ENCODE peak calls at places on chromosomes 11 and 22, in five cellular contexts. One of them, this sample, is unnamed.
A peak's percentile ranks its signal among the peaks of the same experiment; 100 is the strongest.

GRCh38 chr11:3021125-3021524 is 29.0 kb upstream of the NAP1L4 start:
- DNase-seq in SJSA1: no peak
- DNase-seq in body of pancreas: peak; percentile 84
- DNase-seq in cardiac muscle cell: peak; percentile 64
- DNase-seq in CD8-positive, alpha-beta T cell: no peak
- DNase-seq in this sample: peak; percentile 68

GRCh38 chr11:64100345-64100744 is 64.6 kb downstream of the FLRT1 start:
- DNase-seq in SJSA1: no peak
- DNase-seq in body of pancreas: no peak
- DNase-seq in cardiac muscle cell: no peak
- DNase-seq in CD8-positive, alpha-beta T cell: no peak
- DNase-seq in this sample: no peak

GRCh38 chr11:3909901-3910300 is 54.4 kb downstream of the STIM1 start:
- DNase-seq in cardiac muscle cell: no peak
- DNase-seq in body of pancreas: no peak
- DNase-seq in SJSA1: no peak
- DNase-seq in CD8-positive, alpha-beta T cell: no peak
- DNase-seq in this sample: no peak

GRCh38 chr11:35529971-35530495 is 4.6 kb upstream of the PAMR1 start:
- DNase-seq in cardiac muscle cell: no peak
- DNase-seq in body of pancreas: peak; percentile 41
- DNase-seq in CD8-positive, alpha-beta T cell: no peak
- DNase-seq in SJSA1: peak; percentile 87
- DNase-seq in this sample: no peak

GRCh38 chr11:126317681-126318641 is 14.1 kb downstream of the DCPS start:
- DNase-seq in cardiac muscle cell: no peak
- DNase-seq in CD8-positive, alpha-beta T cell: no peak
- DNase-seq in SJSA1: peak; percentile 67
- DNase-seq in body of pancreas: peak; percentile 55
- DNase-seq in this sample: peak; percentile 64

GRCh38 chr11:125398994-125399638 is 96.9 kb downstream of the FEZ1 start:
- DNase-seq in CD8-positive, alpha-beta T cell: no peak
- DNase-seq in SJSA1: no peak
- DNase-seq in cardiac muscle cell: no peak
- DNase-seq in body of pancreas: no peak
- DNase-seq in this sample: no peak

GRCh38 chr11:46285594-46286033 is 8.2 kb downstream of the CREB3L1 start:
- DNase-seq in cardiac muscle cell: no peak
- DNase-seq in SJSA1: no peak
- DNase-seq in CD8-positive, alpha-beta T cell: no peak
- DNase-seq in body of pancreas: no peak
- DNase-seq in this sample: no peak

GRCh38 chr22:47550524-47551437 is 788.3 kb downstream of the TBC1D22A start:
- DNase-seq in body of pancreas: no peak
- DNase-seq in cardiac muscle cell: no peak
- DNase-seq in SJSA1: no peak
- DNase-seq in CD8-positive, alpha-beta T cell: no peak
- DNase-seq in this sample: no peak

GRCh38 chr11:46291441-46292143 is 14.1 kb downstream of the CREB3L1 start:
- DNase-seq in cardiac muscle cell: peak; percentile 31
- DNase-seq in SJSA1: peak; percentile 87
- DNase-seq in CD8-positive, alpha-beta T cell: no peak
- DNase-seq in body of pancreas: no peak
- DNase-seq in this sample: peak; percentile 45

GRCh38 chr11:73314121-73314948 is 6.3 kb downstream of the ARHGEF17 start:
- DNase-seq in CD8-positive, alpha-beta T cell: no peak
- DNase-seq in cardiac muscle cell: peak; percentile 81
- DNase-seq in body of pancreas: no peak
- DNase-seq in SJSA1: no peak
- DNase-seq in this sample: peak; percentile 88

GRCh38 chr11:128509990-128510389 is 77.4 kb downstream of the ETS1 start:
- DNase-seq in SJSA1: no peak
- DNase-seq in body of pancreas: no peak
- DNase-seq in CD8-positive, alpha-beta T cell: no peak
- DNase-seq in cardiac muscle cell: no peak
- DNase-seq in this sample: no peak

GRCh38 chr11:114040706-114041211 is 18.8 kb upstream of the ZBTB16 start:
- DNase-seq in SJSA1: no peak
- DNase-seq in cardiac muscle cell: no peak
- DNase-seq in body of pancreas: no peak
- DNase-seq in CD8-positive, alpha-beta T cell: no peak
- DNase-seq in this sample: peak; percentile 84

GRCh38 chr11:26778000-26778757 is 56.3 kb upstream of the SLC5A12 start:
- DNase-seq in SJSA1: no peak
- DNase-seq in CD8-positive, alpha-beta T cell: no peak
- DNase-seq in cardiac muscle cell: no peak
- DNase-seq in body of pancreas: no peak
- DNase-seq in this sample: no peak

GRCh38 chr22:20862540-20862939 is 3.7 kb downstream of the SNAP29 start:
- DNase-seq in SJSA1: no peak
- DNase-seq in CD8-positive, alpha-beta T cell: no peak
- DNase-seq in body of pancreas: no peak
- DNase-seq in cardiac muscle cell: no peak
- DNase-seq in this sample: no peak

GRCh38 chr11:61429346-61429690 is 457 bp downstream of the CPSF7 start:
- DNase-seq in CD8-positive, alpha-beta T cell: peak; percentile 39
- DNase-seq in SJSA1: no peak
- DNase-seq in body of pancreas: peak; percentile 51
- DNase-seq in cardiac muscle cell: peak; percentile 95
- DNase-seq in this sample: peak; percentile 88

GRCh38 chr11:11263238-11264030 is 89.6 kb downstream of the CSNK2A3 start:
- DNase-seq in body of pancreas: peak; percentile 35
- DNase-seq in CD8-positive, alpha-beta T cell: no peak
- DNase-seq in cardiac muscle cell: no peak
- DNase-seq in SJSA1: no peak
- DNase-seq in this sample: no peak

GRCh38 chr11:40294343-40294723 is 1165.1 kb downstream of the LRRC4C start:
- DNase-seq in cardiac muscle cell: no peak
- DNase-seq in CD8-positive, alpha-beta T cell: no peak
- DNase-seq in body of pancreas: no peak
- DNase-seq in SJSA1: no peak
- DNase-seq in this sample: no peak

GRCh38 chr11:86672007-86672621 is at the start of gene ME3:
- DNase-seq in CD8-positive, alpha-beta T cell: no peak
- DNase-seq in cardiac muscle cell: peak; percentile 49
- DNase-seq in SJSA1: peak; percentile 46
- DNase-seq in body of pancreas: peak; percentile 80
- DNase-seq in this sample: peak; percentile 70

GRCh38 chr11:117259417-117259816 is 26.9 kb downstream of the RNF214 start:
- DNase-seq in SJSA1: peak; percentile 57
- DNase-seq in body of pancreas: no peak
- DNase-seq in CD8-positive, alpha-beta T cell: no peak
- DNase-seq in cardiac muscle cell: no peak
- DNase-seq in this sample: no peak

GRCh38 chr11:64153831-64154230 is 12.1 kb downstream of the MACROD1 start:
- DNase-seq in body of pancreas: no peak
- DNase-seq in cardiac muscle cell: no peak
- DNase-seq in CD8-positive, alpha-beta T cell: no peak
- DNase-seq in SJSA1: no peak
- DNase-seq in this sample: no peak

GRCh38 chr22:38735465-38736256 is 20.1 kb downstream of the SUN2 start:
- DNase-seq in cardiac muscle cell: no peak
- DNase-seq in SJSA1: no peak
- DNase-seq in body of pancreas: no peak
- DNase-seq in CD8-positive, alpha-beta T cell: no peak
- DNase-seq in this sample: no peak

GRCh38 chr11:91433284-91434010 is 791.2 kb upstream of the FAT3 start:
- DNase-seq in body of pancreas: no peak
- DNase-seq in CD8-positive, alpha-beta T cell: no peak
- DNase-seq in cardiac muscle cell: no peak
- DNase-seq in SJSA1: no peak
- DNase-seq in this sample: no peak

GRCh38 chr22:44730034-44730433 is 22.3 kb upstream of the ARHGAP8 start:
- DNase-seq in SJSA1: no peak
- DNase-seq in body of pancreas: no peak
- DNase-seq in cardiac muscle cell: no peak
- DNase-seq in CD8-positive, alpha-beta T cell: no peak
- DNase-seq in this sample: no peak
- H3K27ac ChIP-seq in SJSA1: no peak overlapping the region
- H3K27ac ChIP-seq in body of pancreas: no peak overlapping the region
- H3K27ac ChIP-seq in cardiac muscle cell: no peak overlapping the region
- H3K27ac ChIP-seq in CD8-positive, alpha-beta T cell: no peak overlapping the region
- H3K27ac ChIP-seq in this sample: peak overlapping the region; percentile 74

GRCh38 chr11:69361466-69361865 is 67.5 kb downstream of the MYEOV start:
- DNase-seq in SJSA1: no peak
- DNase-seq in CD8-positive, alpha-beta T cell: no peak
- DNase-seq in cardiac muscle cell: no peak
- DNase-seq in body of pancreas: no peak
- DNase-seq in this sample: no peak

GRCh38 chr11:69360606-69361005 is 66.7 kb downstream of the MYEOV start:
- DNase-seq in SJSA1: no peak
- DNase-seq in body of pancreas: no peak
- DNase-seq in CD8-positive, alpha-beta T cell: no peak
- DNase-seq in cardiac muscle cell: no peak
- DNase-seq in this sample: no peak

GRCh38 chr11:69359735-69360470 is 65.9 kb downstream of the MYEOV start:
- DNase-seq in SJSA1: no peak
- DNase-seq in body of pancreas: no peak
- DNase-seq in CD8-positive, alpha-beta T cell: no peak
- DNase-seq in cardiac muscle cell: no peak
- DNase-seq in this sample: no peak

GRCh38 chr11:69362315-69362714 is 68.4 kb downstream of the MYEOV start:
- DNase-seq in SJSA1: no peak
- DNase-seq in CD8-positive, alpha-beta T cell: no peak
- DNase-seq in body of pancreas: no peak
- DNase-seq in cardiac muscle cell: no peak
- DNase-seq in this sample: no peak

DNA sequence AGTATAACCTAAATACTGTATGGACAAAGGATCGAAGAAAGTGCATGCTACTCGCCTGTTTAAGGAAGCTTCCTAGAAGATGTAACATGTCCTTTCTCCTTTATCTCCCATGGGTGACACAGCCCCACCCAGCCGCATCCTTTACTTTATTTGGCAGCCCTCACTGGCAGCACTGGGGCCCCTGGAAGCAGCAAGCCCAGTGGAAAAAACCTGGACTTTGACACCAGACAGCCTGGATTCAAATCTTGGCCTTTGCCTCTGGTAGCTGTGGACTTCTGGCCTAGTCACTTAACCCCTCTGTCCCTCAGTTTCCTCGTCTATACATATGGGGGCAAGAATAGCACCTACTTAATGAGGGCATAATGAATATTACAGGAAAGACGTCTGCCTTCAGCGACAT is 67.1 kb downstream of the MYEOV start:
- DNase-seq in CD8-positive, alpha-beta T cell: no peak
- DNase-seq in body of pancreas: no peak
- DNase-seq in cardiac muscle cell: no peak
- DNase-seq in SJSA1: no peak
- DNase-seq in this sample: no peak
- H3K27ac ChIP-seq in CD8-positive, alpha-beta T cell: no peak overlapping the region
- H3K27ac ChIP-seq in body of pancreas: no peak overlapping the region
- H3K27ac ChIP-seq in cardiac muscle cell: no peak overlapping the region
- H3K27ac ChIP-seq in SJSA1: no peak overlapping the region
- H3K27ac ChIP-seq in this sample: no peak overlapping the region

DNA sequence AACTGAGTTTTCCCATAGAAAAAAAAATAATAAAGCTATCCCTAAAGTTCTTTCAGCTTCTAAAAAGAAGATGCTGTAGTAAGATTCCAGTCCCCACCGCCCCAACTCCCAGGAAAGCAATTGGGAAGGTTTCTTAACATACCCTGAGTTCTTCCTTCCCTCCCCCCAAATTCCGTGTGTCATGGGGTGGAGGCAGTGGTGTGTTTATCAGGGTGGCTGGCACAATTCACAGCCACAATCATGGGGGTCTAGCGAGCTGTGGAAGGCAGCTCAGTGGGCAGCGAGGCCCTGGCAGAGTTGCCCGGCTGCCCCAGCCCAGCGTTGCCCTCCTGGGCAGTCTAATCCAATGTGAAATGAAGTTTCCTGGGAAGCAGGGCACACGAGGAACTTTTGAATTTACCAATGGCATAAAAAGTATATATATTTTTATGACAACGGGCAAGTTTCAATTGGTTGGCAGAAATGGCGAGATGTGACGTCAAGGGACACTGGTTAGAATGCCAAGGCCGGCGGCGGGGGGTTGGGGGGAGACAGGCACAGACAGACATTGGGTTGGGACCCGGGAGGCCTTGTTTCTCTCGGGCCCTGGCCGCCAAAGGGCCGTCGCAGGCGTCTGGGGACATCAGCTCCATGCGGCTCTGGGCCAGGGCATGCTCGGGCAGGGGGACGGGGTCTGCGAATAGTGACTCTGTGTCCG is 80.7 kb upstream of the PPARA start:
- DNase-seq in body of pancreas: peak; percentile 96
- DNase-seq in CD8-positive, alpha-beta T cell: no peak
- DNase-seq in cardiac muscle cell: no peak
- DNase-seq in SJSA1: peak; percentile 92
- DNase-seq in this sample: no peak
- H3K27ac ChIP-seq in body of pancreas: peak overlapping the region; percentile 100
- H3K27ac ChIP-seq in CD8-positive, alpha-beta T cell: peak overlapping the region; percentile 35
- H3K27ac ChIP-seq in cardiac muscle cell: no peak overlapping the region
- H3K27ac ChIP-seq in SJSA1: peak overlapping the region; percentile 95
- H3K27ac ChIP-seq in this sample: peak overlapping the region; percentile 84

GRCh38 chr11:68099057-68099456 is 22.1 kb downstream of the CHKA start:
- DNase-seq in CD8-positive, alpha-beta T cell: no peak
- DNase-seq in body of pancreas: no peak
- DNase-seq in SJSA1: no peak
- DNase-seq in cardiac muscle cell: no peak
- DNase-seq in this sample: no peak
- H3K27ac ChIP-seq in CD8-positive, alpha-beta T cell: no peak overlapping the region
- H3K27ac ChIP-seq in body of pancreas: peak overlapping the region; percentile 86
- H3K27ac ChIP-seq in SJSA1: no peak overlapping the region
- H3K27ac ChIP-seq in cardiac muscle cell: peak overlapping the region; percentile 83
- H3K27ac ChIP-seq in this sample: peak overlapping the region; percentile 72

DNA sequence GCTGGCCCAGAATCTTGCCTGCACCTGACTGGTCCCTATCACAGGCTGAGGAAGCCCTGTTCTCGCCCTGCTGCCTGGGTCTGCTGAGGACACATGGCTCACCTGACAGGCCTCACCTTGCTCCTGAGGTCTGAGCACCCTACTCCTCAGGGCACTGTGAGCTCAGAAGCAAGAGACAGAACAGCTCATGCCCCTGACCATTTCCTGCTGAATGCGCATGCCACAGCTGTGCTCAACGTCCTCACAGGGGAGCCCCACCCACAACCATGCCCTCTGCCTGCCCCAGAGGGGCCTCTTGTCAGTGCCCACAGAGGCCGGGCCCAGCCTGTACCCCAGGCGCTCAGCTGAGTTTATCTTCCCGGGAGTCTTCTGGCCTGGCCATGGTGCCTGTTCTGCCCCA is 2.8 kb upstream of the TSPO start:
- DNase-seq in CD8-positive, alpha-beta T cell: no peak
- DNase-seq in body of pancreas: no peak
- DNase-seq in SJSA1: no peak
- DNase-seq in cardiac muscle cell: no peak
- DNase-seq in this sample: no peak
- H3K27ac ChIP-seq in CD8-positive, alpha-beta T cell: no peak overlapping the region
- H3K27ac ChIP-seq in body of pancreas: no peak overlapping the region
- H3K27ac ChIP-seq in SJSA1: no peak overlapping the region
- H3K27ac ChIP-seq in cardiac muscle cell: no peak overlapping the region
- H3K27ac ChIP-seq in this sample: no peak overlapping the region

GRCh38 chr22:37326726-37327125 is 44.4 kb downstream of the CYTH4 start:
- DNase-seq in SJSA1: no peak
- DNase-seq in cardiac muscle cell: no peak
- DNase-seq in CD8-positive, alpha-beta T cell: no peak
- DNase-seq in body of pancreas: peak; percentile 89
- DNase-seq in this sample: peak; percentile 67
- H3K27ac ChIP-seq in SJSA1: no peak overlapping the region
- H3K27ac ChIP-seq in cardiac muscle cell: no peak overlapping the region
- H3K27ac ChIP-seq in CD8-positive, alpha-beta T cell: no peak overlapping the region
- H3K27ac ChIP-seq in body of pancreas: no peak overlapping the region
- H3K27ac ChIP-seq in this sample: peak overlapping the region; percentile 63

GRCh38 chr11:30489076-30489475 is 97.1 kb downstream of the MPPED2 start:
- DNase-seq in CD8-positive, alpha-beta T cell: no peak
- DNase-seq in body of pancreas: no peak
- DNase-seq in SJSA1: no peak
- DNase-seq in cardiac muscle cell: no peak
- DNase-seq in this sample: no peak
- H3K27ac ChIP-seq in CD8-positive, alpha-beta T cell: no peak overlapping the region
- H3K27ac ChIP-seq in body of pancreas: peak overlapping the region; percentile 48
- H3K27ac ChIP-seq in SJSA1: no peak overlapping the region
- H3K27ac ChIP-seq in cardiac muscle cell: peak overlapping the region; percentile 45
- H3K27ac ChIP-seq in this sample: peak overlapping the region; percentile 33

This sample was measured in hepatocyte.